ENCODE peak calls at places on chromosomes 12 and 14, in eight cellular contexts. One of them, this sample, is unnamed.
A peak's percentile ranks its signal among the peaks of the same experiment; 100 is the strongest.

GRCh38 chr12:34297126-34297789 is 275.0 kb downstream of the ALG10 start:
- DNase-seq in HEK293T: no peak
- DNase-seq in MV-4-11: no peak
- DNase-seq in iPS-NIHi11: no peak
- DNase-seq in upper lobe of right lung: no peak
- DNase-seq in stimulated activated effector memory CD8-positive, alpha-beta T cell treated with anti-CD3 and anti-CD28 coated beads, Interleukin-12 subunit alpha, Interleukin-12 subunit beta, amount 100 ng/mL, for 72 hours: no peak
- DNase-seq in WTC11: no peak
- DNase-seq in frontal cortex: no peak
- DNase-seq in this sample: no peak

GRCh38 chr14:94545131-94545841 is 16.0 kb upstream of the SERPINA4 start:
- DNase-seq in HEK293T: no peak
- DNase-seq in MV-4-11: no peak
- DNase-seq in iPS-NIHi11: peak; percentile 38
- DNase-seq in upper lobe of right lung: no peak
- DNase-seq in stimulated activated effector memory CD8-positive, alpha-beta T cell treated with anti-CD3 and anti-CD28 coated beads, Interleukin-12 subunit alpha, Interleukin-12 subunit beta, amount 100 ng/mL, for 72 hours: no peak
- DNase-seq in WTC11: no peak
- DNase-seq in frontal cortex: no peak
- DNase-seq in this sample: no peak

GRCh38 chr12:110198386-110198785 is 74.2 kb downstream of the IFT81 start:
- DNase-seq in HEK293T: no peak
- DNase-seq in MV-4-11: no peak
- DNase-seq in iPS-NIHi11: no peak
- DNase-seq in upper lobe of right lung: no peak
- DNase-seq in stimulated activated effector memory CD8-positive, alpha-beta T cell treated with anti-CD3 and anti-CD28 coated beads, Interleukin-12 subunit alpha, Interleukin-12 subunit beta, amount 100 ng/mL, for 72 hours: no peak
- DNase-seq in WTC11: no peak
- DNase-seq in frontal cortex: no peak
- DNase-seq in this sample: no peak

GRCh38 chr14:23529016-23529740 is 22.4 kb downstream of the ZFHX2 start:
- DNase-seq in HEK293T: no peak
- DNase-seq in MV-4-11: no peak
- DNase-seq in iPS-NIHi11: no peak
- DNase-seq in upper lobe of right lung: no peak
- DNase-seq in stimulated activated effector memory CD8-positive, alpha-beta T cell treated with anti-CD3 and anti-CD28 coated beads, Interleukin-12 subunit alpha, Interleukin-12 subunit beta, amount 100 ng/mL, for 72 hours: no peak
- DNase-seq in WTC11: no peak
- DNase-seq in frontal cortex: no peak
- DNase-seq in this sample: no peak

GRCh38 chr12:122064780-122065588 is 13.6 kb upstream of the MLXIP start:
- DNase-seq in HEK293T: peak; percentile 37
- DNase-seq in MV-4-11: peak; percentile 84
- DNase-seq in iPS-NIHi11: peak; percentile 52
- DNase-seq in upper lobe of right lung: no peak
- DNase-seq in stimulated activated effector memory CD8-positive, alpha-beta T cell treated with anti-CD3 and anti-CD28 coated beads, Interleukin-12 subunit alpha, Interleukin-12 subunit beta, amount 100 ng/mL, for 72 hours: no peak
- DNase-seq in WTC11: peak; percentile 51
- DNase-seq in frontal cortex: no peak
- DNase-seq in this sample: peak; percentile 38

GRCh38 chr14:95522116-95522515 is 5.7 kb upstream of the SYNE3 start:
- DNase-seq in HEK293T: no peak
- DNase-seq in MV-4-11: no peak
- DNase-seq in iPS-NIHi11: no peak
- DNase-seq in upper lobe of right lung: no peak
- DNase-seq in stimulated activated effector memory CD8-positive, alpha-beta T cell treated with anti-CD3 and anti-CD28 coated beads, Interleukin-12 subunit alpha, Interleukin-12 subunit beta, amount 100 ng/mL, for 72 hours: no peak
- DNase-seq in WTC11: no peak
- DNase-seq in frontal cortex: no peak
- DNase-seq in this sample: no peak

GRCh38 chr14:80356413-80356812 is 145.1 kb upstream of the DIO2 start:
- DNase-seq in HEK293T: no peak
- DNase-seq in MV-4-11: no peak
- DNase-seq in iPS-NIHi11: no peak
- DNase-seq in upper lobe of right lung: no peak
- DNase-seq in stimulated activated effector memory CD8-positive, alpha-beta T cell treated with anti-CD3 and anti-CD28 coated beads, Interleukin-12 subunit alpha, Interleukin-12 subunit beta, amount 100 ng/mL, for 72 hours: no peak
- DNase-seq in WTC11: peak; percentile 13
- DNase-seq in frontal cortex: no peak
- DNase-seq in this sample: peak; percentile 33

GRCh38 chr12:8078400-8078799 is 3.7 kb upstream of the NECAP1 start:
- DNase-seq in HEK293T: no peak
- DNase-seq in MV-4-11: peak; percentile 34
- DNase-seq in iPS-NIHi11: peak; percentile 32
- DNase-seq in upper lobe of right lung: no peak
- DNase-seq in stimulated activated effector memory CD8-positive, alpha-beta T cell treated with anti-CD3 and anti-CD28 coated beads, Interleukin-12 subunit alpha, Interleukin-12 subunit beta, amount 100 ng/mL, for 72 hours: peak; percentile 65
- DNase-seq in WTC11: peak; percentile 36
- DNase-seq in frontal cortex: no peak
- DNase-seq in this sample: peak; percentile 70

GRCh38 chr12:101086490-101086889 is 123.5 kb downstream of the SLC5A8 start:
- DNase-seq in HEK293T: no peak
- DNase-seq in MV-4-11: no peak
- DNase-seq in iPS-NIHi11: no peak
- DNase-seq in upper lobe of right lung: no peak
- DNase-seq in stimulated activated effector memory CD8-positive, alpha-beta T cell treated with anti-CD3 and anti-CD28 coated beads, Interleukin-12 subunit alpha, Interleukin-12 subunit beta, amount 100 ng/mL, for 72 hours: no peak
- DNase-seq in WTC11: no peak
- DNase-seq in frontal cortex: no peak
- DNase-seq in this sample: no peak

GRCh38 chr14:104865631-104866441 is 768 bp downstream of the CEP170B start:
- DNase-seq in HEK293T: peak; percentile 63
- DNase-seq in MV-4-11: no peak
- DNase-seq in iPS-NIHi11: peak; percentile 85
- DNase-seq in upper lobe of right lung: peak; percentile 87
- DNase-seq in stimulated activated effector memory CD8-positive, alpha-beta T cell treated with anti-CD3 and anti-CD28 coated beads, Interleukin-12 subunit alpha, Interleukin-12 subunit beta, amount 100 ng/mL, for 72 hours: no peak
- DNase-seq in WTC11: peak; percentile 74
- DNase-seq in frontal cortex: peak; percentile 69
- DNase-seq in this sample: no peak

GRCh38 chr12:43580601-43581000 is 28.6 kb upstream of the ADAMTS20 start:
- DNase-seq in HEK293T: no peak
- DNase-seq in MV-4-11: no peak
- DNase-seq in iPS-NIHi11: no peak
- DNase-seq in upper lobe of right lung: no peak
- DNase-seq in stimulated activated effector memory CD8-positive, alpha-beta T cell treated with anti-CD3 and anti-CD28 coated beads, Interleukin-12 subunit alpha, Interleukin-12 subunit beta, amount 100 ng/mL, for 72 hours: no peak
- DNase-seq in WTC11: no peak
- DNase-seq in frontal cortex: no peak
- DNase-seq in this sample: no peak

GRCh38 chr12:64255249-64255648 is 33.2 kb upstream of the KICS2 start:
- DNase-seq in HEK293T: no peak
- DNase-seq in MV-4-11: no peak
- DNase-seq in iPS-NIHi11: no peak
- DNase-seq in upper lobe of right lung: no peak
- DNase-seq in stimulated activated effector memory CD8-positive, alpha-beta T cell treated with anti-CD3 and anti-CD28 coated beads, Interleukin-12 subunit alpha, Interleukin-12 subunit beta, amount 100 ng/mL, for 72 hours: no peak
- DNase-seq in WTC11: no peak
- DNase-seq in frontal cortex: no peak
- DNase-seq in this sample: no peak

GRCh38 chr14:64937176-64937820 is 5.2 kb downstream of the GPX2 start:
- DNase-seq in HEK293T: no peak
- DNase-seq in MV-4-11: no peak
- DNase-seq in iPS-NIHi11: no peak
- DNase-seq in upper lobe of right lung: no peak
- DNase-seq in stimulated activated effector memory CD8-positive, alpha-beta T cell treated with anti-CD3 and anti-CD28 coated beads, Interleukin-12 subunit alpha, Interleukin-12 subunit beta, amount 100 ng/mL, for 72 hours: no peak
- DNase-seq in WTC11: no peak
- DNase-seq in frontal cortex: no peak
- DNase-seq in this sample: no peak

GRCh38 chr12:88973998-88974397 is 378.3 kb downstream of the DUSP6 start:
- DNase-seq in HEK293T: no peak
- DNase-seq in MV-4-11: no peak
- DNase-seq in iPS-NIHi11: no peak
- DNase-seq in upper lobe of right lung: no peak
- DNase-seq in stimulated activated effector memory CD8-positive, alpha-beta T cell treated with anti-CD3 and anti-CD28 coated beads, Interleukin-12 subunit alpha, Interleukin-12 subunit beta, amount 100 ng/mL, for 72 hours: no peak
- DNase-seq in WTC11: no peak
- DNase-seq in frontal cortex: no peak
- DNase-seq in this sample: no peak

GRCh38 chr12:49364989-49365388 is 2.3 kb upstream of the SPATS2 start:
- DNase-seq in HEK293T: no peak
- DNase-seq in MV-4-11: peak; percentile 68
- DNase-seq in iPS-NIHi11: no peak
- DNase-seq in upper lobe of right lung: no peak
- DNase-seq in stimulated activated effector memory CD8-positive, alpha-beta T cell treated with anti-CD3 and anti-CD28 coated beads, Interleukin-12 subunit alpha, Interleukin-12 subunit beta, amount 100 ng/mL, for 72 hours: no peak
- DNase-seq in WTC11: no peak
- DNase-seq in frontal cortex: no peak
- DNase-seq in this sample: no peak

GRCh38 chr12:115160290-115161108 is 476.5 kb upstream of the TBX3 start:
- DNase-seq in HEK293T: no peak
- DNase-seq in MV-4-11: no peak
- DNase-seq in iPS-NIHi11: no peak
- DNase-seq in upper lobe of right lung: no peak
- DNase-seq in stimulated activated effector memory CD8-positive, alpha-beta T cell treated with anti-CD3 and anti-CD28 coated beads, Interleukin-12 subunit alpha, Interleukin-12 subunit beta, amount 100 ng/mL, for 72 hours: no peak
- DNase-seq in WTC11: no peak
- DNase-seq in frontal cortex: no peak
- DNase-seq in this sample: no peak

GRCh38 chr12:53738834-53739284 is 11.6 kb upstream of the CALCOCO1 start:
- DNase-seq in HEK293T: no peak
- DNase-seq in MV-4-11: no peak
- DNase-seq in iPS-NIHi11: no peak
- DNase-seq in upper lobe of right lung: no peak
- DNase-seq in stimulated activated effector memory CD8-positive, alpha-beta T cell treated with anti-CD3 and anti-CD28 coated beads, Interleukin-12 subunit alpha, Interleukin-12 subunit beta, amount 100 ng/mL, for 72 hours: no peak
- DNase-seq in WTC11: no peak
- DNase-seq in frontal cortex: no peak
- DNase-seq in this sample: no peak

GRCh38 chr14:81834308-81834707 is 300.7 kb upstream of the SEL1L start:
- DNase-seq in HEK293T: no peak
- DNase-seq in MV-4-11: no peak
- DNase-seq in iPS-NIHi11: no peak
- DNase-seq in upper lobe of right lung: no peak
- DNase-seq in stimulated activated effector memory CD8-positive, alpha-beta T cell treated with anti-CD3 and anti-CD28 coated beads, Interleukin-12 subunit alpha, Interleukin-12 subunit beta, amount 100 ng/mL, for 72 hours: no peak
- DNase-seq in WTC11: no peak
- DNase-seq in frontal cortex: no peak
- DNase-seq in this sample: no peak

GRCh38 chr12:49017764-49018281 is 753 bp downstream of the PRKAG1 start:
- DNase-seq in HEK293T: no peak
- DNase-seq in MV-4-11: peak; percentile 68
- DNase-seq in iPS-NIHi11: no peak
- DNase-seq in upper lobe of right lung: no peak
- DNase-seq in stimulated activated effector memory CD8-positive, alpha-beta T cell treated with anti-CD3 and anti-CD28 coated beads, Interleukin-12 subunit alpha, Interleukin-12 subunit beta, amount 100 ng/mL, for 72 hours: peak; percentile 73
- DNase-seq in WTC11: no peak
- DNase-seq in frontal cortex: no peak
- DNase-seq in this sample: no peak

GRCh38 chr14:24310666-24311604 is at the start of gene LTB4R:
- DNase-seq in HEK293T: no peak
- DNase-seq in MV-4-11: peak; percentile 74
- DNase-seq in iPS-NIHi11: no peak
- DNase-seq in upper lobe of right lung: peak; percentile 90
- DNase-seq in stimulated activated effector memory CD8-positive, alpha-beta T cell treated with anti-CD3 and anti-CD28 coated beads, Interleukin-12 subunit alpha, Interleukin-12 subunit beta, amount 100 ng/mL, for 72 hours: peak; percentile 85
- DNase-seq in WTC11: peak; percentile 78
- DNase-seq in frontal cortex: peak; percentile 77
- DNase-seq in this sample: peak; percentile 46

GRCh38 chr14:61184117-61184516 is 97.0 kb downstream of the TMEM30B start:
- DNase-seq in HEK293T: no peak
- DNase-seq in MV-4-11: no peak
- DNase-seq in iPS-NIHi11: no peak
- DNase-seq in upper lobe of right lung: no peak
- DNase-seq in stimulated activated effector memory CD8-positive, alpha-beta T cell treated with anti-CD3 and anti-CD28 coated beads, Interleukin-12 subunit alpha, Interleukin-12 subunit beta, amount 100 ng/mL, for 72 hours: no peak
- DNase-seq in WTC11: no peak
- DNase-seq in frontal cortex: no peak
- DNase-seq in this sample: no peak

GRCh38 chr14:34302654-34303053 is 159.4 kb downstream of the SPTSSA start:
- DNase-seq in HEK293T: no peak
- DNase-seq in MV-4-11: no peak
- DNase-seq in iPS-NIHi11: no peak
- DNase-seq in upper lobe of right lung: no peak
- DNase-seq in stimulated activated effector memory CD8-positive, alpha-beta T cell treated with anti-CD3 and anti-CD28 coated beads, Interleukin-12 subunit alpha, Interleukin-12 subunit beta, amount 100 ng/mL, for 72 hours: no peak
- DNase-seq in WTC11: no peak
- DNase-seq in frontal cortex: no peak
- DNase-seq in this sample: no peak

GRCh38 chr14:35383569-35384385 is 20.8 kb downstream of the NFKBIA start:
- DNase-seq in HEK293T: no peak
- DNase-seq in MV-4-11: no peak
- DNase-seq in iPS-NIHi11: no peak
- DNase-seq in upper lobe of right lung: no peak
- DNase-seq in stimulated activated effector memory CD8-positive, alpha-beta T cell treated with anti-CD3 and anti-CD28 coated beads, Interleukin-12 subunit alpha, Interleukin-12 subunit beta, amount 100 ng/mL, for 72 hours: no peak
- DNase-seq in WTC11: no peak
- DNase-seq in frontal cortex: no peak
- DNase-seq in this sample: no peak

GRCh38 chr14:30966415-30967363 is 58.8 kb upstream of the AP4S1 start:
- DNase-seq in HEK293T: no peak
- DNase-seq in MV-4-11: peak; percentile 43
- DNase-seq in iPS-NIHi11: no peak
- DNase-seq in upper lobe of right lung: no peak
- DNase-seq in stimulated activated effector memory CD8-positive, alpha-beta T cell treated with anti-CD3 and anti-CD28 coated beads, Interleukin-12 subunit alpha, Interleukin-12 subunit beta, amount 100 ng/mL, for 72 hours: no peak
- DNase-seq in WTC11: no peak
- DNase-seq in frontal cortex: no peak
- DNase-seq in this sample: no peak

GRCh38 chr14:23169622-23170021 is 13.8 kb downstream of the SLC7A8 start:
- DNase-seq in HEK293T: no peak
- DNase-seq in MV-4-11: no peak
- DNase-seq in iPS-NIHi11: no peak
- DNase-seq in upper lobe of right lung: no peak
- DNase-seq in stimulated activated effector memory CD8-positive, alpha-beta T cell treated with anti-CD3 and anti-CD28 coated beads, Interleukin-12 subunit alpha, Interleukin-12 subunit beta, amount 100 ng/mL, for 72 hours: no peak
- DNase-seq in WTC11: no peak
- DNase-seq in frontal cortex: no peak
- DNase-seq in this sample: no peak

GRCh38 chr14:22112004-22112403 is 438.4 kb upstream of the OR4E1 start:
- DNase-seq in HEK293T: peak; percentile 22
- DNase-seq in MV-4-11: no peak
- DNase-seq in iPS-NIHi11: peak; percentile 43
- DNase-seq in upper lobe of right lung: no peak
- DNase-seq in stimulated activated effector memory CD8-positive, alpha-beta T cell treated with anti-CD3 and anti-CD28 coated beads, Interleukin-12 subunit alpha, Interleukin-12 subunit beta, amount 100 ng/mL, for 72 hours: peak; percentile 49
- DNase-seq in WTC11: peak; percentile 63
- DNase-seq in frontal cortex: no peak
- DNase-seq in this sample: no peak

GRCh38 chr14:22598896-22599244 is 770 bp downstream of the ABHD4 start:
- DNase-seq in HEK293T: peak; percentile 36
- DNase-seq in MV-4-11: no peak
- DNase-seq in iPS-NIHi11: peak; percentile 60
- DNase-seq in upper lobe of right lung: no peak
- DNase-seq in stimulated activated effector memory CD8-positive, alpha-beta T cell treated with anti-CD3 and anti-CD28 coated beads, Interleukin-12 subunit alpha, Interleukin-12 subunit beta, amount 100 ng/mL, for 72 hours: no peak
- DNase-seq in WTC11: no peak
- DNase-seq in frontal cortex: peak; percentile 41
- DNase-seq in this sample: peak; percentile 27

GRCh38 chr12:113040722-113041168 is 15.8 kb upstream of the DTX1 start:
- DNase-seq in HEK293T: no peak
- DNase-seq in MV-4-11: peak; percentile 96
- DNase-seq in iPS-NIHi11: no peak
- DNase-seq in upper lobe of right lung: peak; percentile 87
- DNase-seq in stimulated activated effector memory CD8-positive, alpha-beta T cell treated with anti-CD3 and anti-CD28 coated beads, Interleukin-12 subunit alpha, Interleukin-12 subunit beta, amount 100 ng/mL, for 72 hours: no peak
- DNase-seq in WTC11: no peak
- DNase-seq in frontal cortex: no peak
- DNase-seq in this sample: no peak

GRCh38 chr12:123931686-123932321 is 40.8 kb downstream of the CCDC92 start:
- DNase-seq in HEK293T: no peak
- DNase-seq in MV-4-11: no peak
- DNase-seq in iPS-NIHi11: no peak
- DNase-seq in upper lobe of right lung: peak; percentile 64
- DNase-seq in stimulated activated effector memory CD8-positive, alpha-beta T cell treated with anti-CD3 and anti-CD28 coated beads, Interleukin-12 subunit alpha, Interleukin-12 subunit beta, amount 100 ng/mL, for 72 hours: no peak
- DNase-seq in WTC11: no peak
- DNase-seq in frontal cortex: no peak
- DNase-seq in this sample: no peak

GRCh38 chr14:97329701-97330100 is 532.5 kb downstream of the VRK1 start:
- DNase-seq in HEK293T: no peak
- DNase-seq in MV-4-11: no peak
- DNase-seq in iPS-NIHi11: no peak
- DNase-seq in upper lobe of right lung: no peak
- DNase-seq in stimulated activated effector memory CD8-positive, alpha-beta T cell treated with anti-CD3 and anti-CD28 coated beads, Interleukin-12 subunit alpha, Interleukin-12 subunit beta, amount 100 ng/mL, for 72 hours: no peak
- DNase-seq in WTC11: no peak
- DNase-seq in frontal cortex: no peak
- DNase-seq in this sample: no peak

GRCh38 chr14:32932921-32933622 is 5.6 kb upstream of the NPAS3 start:
- DNase-seq in HEK293T: no peak
- DNase-seq in MV-4-11: no peak
- DNase-seq in iPS-NIHi11: peak; percentile 75
- DNase-seq in upper lobe of right lung: peak; percentile 54
- DNase-seq in stimulated activated effector memory CD8-positive, alpha-beta T cell treated with anti-CD3 and anti-CD28 coated beads, Interleukin-12 subunit alpha, Interleukin-12 subunit beta, amount 100 ng/mL, for 72 hours: no peak
- DNase-seq in WTC11: peak; percentile 80
- DNase-seq in frontal cortex: peak; percentile 46
- DNase-seq in this sample: no peak

GRCh38 chr12:118355838-118356237 is 16.9 kb downstream of the TAOK3 start:
- DNase-seq in HEK293T: no peak
- DNase-seq in MV-4-11: no peak
- DNase-seq in iPS-NIHi11: no peak
- DNase-seq in upper lobe of right lung: no peak
- DNase-seq in stimulated activated effector memory CD8-positive, alpha-beta T cell treated with anti-CD3 and anti-CD28 coated beads, Interleukin-12 subunit alpha, Interleukin-12 subunit beta, amount 100 ng/mL, for 72 hours: no peak
- DNase-seq in WTC11: no peak
- DNase-seq in frontal cortex: no peak
- DNase-seq in this sample: no peak

GRCh38 chr12:20549115-20549719 is 145.9 kb upstream of the SLCO1C1 start:
- DNase-seq in HEK293T: peak; percentile 20
- DNase-seq in MV-4-11: no peak
- DNase-seq in iPS-NIHi11: peak; percentile 39
- DNase-seq in upper lobe of right lung: no peak
- DNase-seq in stimulated activated effector memory CD8-positive, alpha-beta T cell treated with anti-CD3 and anti-CD28 coated beads, Interleukin-12 subunit alpha, Interleukin-12 subunit beta, amount 100 ng/mL, for 72 hours: no peak
- DNase-seq in WTC11: peak; percentile 33
- DNase-seq in frontal cortex: no peak
- DNase-seq in this sample: peak; percentile 19

GRCh38 chr12:106871477-106871876 is 84.2 kb upstream of the TMEM263 start:
- DNase-seq in HEK293T: no peak
- DNase-seq in MV-4-11: no peak
- DNase-seq in iPS-NIHi11: no peak
- DNase-seq in upper lobe of right lung: no peak
- DNase-seq in stimulated activated effector memory CD8-positive, alpha-beta T cell treated with anti-CD3 and anti-CD28 coated beads, Interleukin-12 subunit alpha, Interleukin-12 subunit beta, amount 100 ng/mL, for 72 hours: no peak
- DNase-seq in WTC11: no peak
- DNase-seq in frontal cortex: no peak
- DNase-seq in this sample: no peak

This sample was measured in NCI-H526.